ENCODE peak calls at places on chromosome 6, in six cellular contexts. Q is keratinocyte, X is mammary epithelial cell, F is SK-N-SH, A is fibroblast of lung, T is mesendoderm. N is an unnamed sample.

GRCh38 chr6:104404377-104404776 is 455.3 kb downstream of the HACE1 start:
- DNase-seq in Q (no peak), X (no peak), F (peak), A (no peak), T (peak), N (no peak)

GRCh38 chr6:22056398-22056797 is 240.4 kb downstream of the PRL start:
- DNase-seq in Q (no peak), X (peak), F (no peak), A (no peak), T (no peak), N (no peak)

GRCh38 chr6:68313911-68314310 is 321.2 kb upstream of the ADGRB3 start:
- DNase-seq in Q (no peak), X (no peak), F (no peak), A (peak), T (peak), N (no peak)

GRCh38 chr6:26457407-26457795 is 354 bp upstream of the BTN2A1 start:
- DNase-seq in Q (no peak), X (no peak), F (peak), A (no peak), T (peak), N (peak)

GRCh38 chr6:158143700-158144099 is 24.4 kb downstream of the SERAC1 start:
- DNase-seq in Q (no peak), X (peak), F (no peak), A (no peak), T (peak), N (no peak)

GRCh38 chr6:17446713-17447112 is 53.3 kb downstream of the CAP2 start:
- DNase-seq in Q (no peak), X (no peak), F (no peak), A (no peak), T (no peak), N (no peak)

GRCh38 chr6:15916581-15916980 is 212.3 kb upstream of the MYLIP start:
- DNase-seq in Q (no peak), X (no peak), F (no peak), A (no peak), T (no peak), N (no peak)

GRCh38 chr6:20708367-20709124 is 174.3 kb downstream of the CDKAL1 start:
- DNase-seq in Q (no peak), X (peak), F (no peak), A (peak), T (peak), N (no peak)

GRCh38 chr6:138253731-138254130 is 35.4 kb upstream of the PBOV1 start:
- DNase-seq in Q (no peak), X (no peak), F (no peak), A (no peak), T (no peak), N (no peak)

GRCh38 chr6:87972279-87972678 is 75.4 kb upstream of the SPACA1 start:
- DNase-seq in Q (no peak), X (no peak), F (no peak), A (no peak), T (no peak), N (no peak)

GRCh38 chr6:81777586-81778268 is 25.2 kb upstream of the TENT5A start:
- DNase-seq in Q (no peak), X (no peak), F (no peak), A (peak), T (no peak), N (no peak)

GRCh38 chr6:129680633-129681032 is 29.3 kb downstream of the ARHGAP18 start:
- DNase-seq in Q (no peak), X (no peak), F (no peak), A (no peak), T (no peak), N (no peak)

GRCh38 chr6:135096403-135097130 is 41.9 kb upstream of the HBS1L start:
- DNase-seq in Q (no peak), X (no peak), F (no peak), A (no peak), T (no peak), N (no peak)

DNA sequence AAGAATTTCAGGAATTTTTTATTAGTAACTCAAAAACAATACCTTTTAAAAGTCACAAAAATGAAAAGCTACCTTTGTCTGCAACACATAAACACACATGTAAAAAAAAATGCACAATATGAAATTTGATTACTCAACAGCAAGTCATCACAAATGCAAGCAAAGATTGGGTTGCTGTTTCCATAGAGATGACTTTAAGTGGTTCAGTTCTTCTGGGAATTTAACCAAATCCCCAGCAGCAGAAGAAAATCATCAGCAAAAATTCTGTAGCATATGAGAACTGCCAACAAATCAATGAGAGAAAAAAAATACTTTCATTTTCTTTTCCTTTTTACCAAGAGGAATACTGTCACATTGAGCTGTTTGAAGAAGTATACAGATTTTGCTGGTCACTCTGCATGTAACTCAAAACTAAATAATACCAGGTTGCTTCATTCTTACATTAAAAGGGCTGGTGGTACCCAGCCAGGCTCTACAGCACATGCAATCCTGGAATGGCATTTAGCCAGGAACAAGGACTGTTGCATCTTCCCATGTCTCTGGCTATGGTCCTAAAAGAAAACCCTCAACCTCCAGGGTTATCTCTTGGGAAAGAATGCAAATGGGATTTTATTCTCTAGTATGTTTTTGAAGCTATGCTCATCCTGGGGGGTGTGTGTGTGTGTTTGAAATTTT is 158.3 kb downstream of the OPRM1 start:
- DNase-seq in Q (no peak), X (peak), F (no peak), A (peak), T (no peak), N (no peak)
- H3K27ac ChIP-seq in Q (no peak), X (no peak), F (no peak), A (peak), T (no peak), N (no peak)

GRCh38 chr6:170312876-170313275 is 6.3 kb downstream of the FAM120B start:
- DNase-seq in Q (no peak), X (no peak), F (no peak), A (no peak), T (no peak), N (no peak)
- H3K9ac ChIP-seq in Q (no peak), X (no peak), F (no peak), A (no peak), T (no peak), N (no peak)

GRCh38 chr6:39882567-39882953 is 51.7 kb downstream of the MOCS1 start:
- DNase-seq in Q (no peak), X (no peak), F (no peak), A (peak), T (no peak), N (no peak)
- H3K27ac ChIP-seq in Q (no peak), X (no peak), F (no peak), A (peak), T (no peak), N (no peak)

GRCh38 chr6:10416516-10416862 is 1.6 kb upstream of the TFAP2A start:
- DNase-seq in Q (no peak), X (no peak), F (no peak), A (no peak), T (no peak), N (no peak)
- H3K9ac ChIP-seq in Q (peak), X (peak), F (no peak), A (no peak), T (peak), N (no peak)

DNA sequence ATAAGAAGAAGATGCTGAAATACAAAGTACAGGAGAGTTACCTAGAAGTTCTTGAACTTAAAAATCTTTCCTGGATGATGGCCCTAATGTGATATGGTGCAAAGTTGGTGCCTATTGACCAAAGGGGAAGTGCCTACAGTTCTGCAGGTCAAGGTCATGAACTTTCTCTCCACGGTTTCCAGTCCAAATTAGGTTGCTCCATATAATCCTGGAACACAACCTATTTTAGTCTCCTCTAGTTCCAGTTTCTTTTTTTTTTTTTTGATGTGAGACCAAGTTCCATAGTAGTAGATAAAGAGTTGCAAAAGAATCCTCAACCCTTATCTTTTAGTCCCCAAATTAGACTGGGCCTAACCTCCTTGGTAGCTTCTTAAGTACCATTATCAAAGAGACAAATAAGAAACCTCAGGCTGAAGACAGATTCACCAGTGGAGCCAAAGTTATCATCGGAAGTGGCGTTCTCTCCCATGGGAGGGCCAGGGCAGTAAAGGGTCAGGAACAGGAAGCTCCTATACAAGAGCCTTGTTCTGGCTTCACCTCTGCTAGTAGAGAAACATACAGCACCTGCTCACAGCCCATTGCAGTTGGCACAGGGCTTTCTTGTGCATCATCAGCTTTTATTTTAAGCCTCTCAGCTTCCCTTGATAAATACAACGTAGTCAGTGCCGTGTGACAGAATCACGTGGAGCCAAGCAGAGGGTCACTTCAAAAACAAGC is 132.2 kb upstream of the RREB1 start:
- DNase-seq in Q (no peak), X (no peak), F (no peak), A (no peak), T (no peak), N (no peak)
- H3K27ac ChIP-seq in Q (no peak), X (no peak), F (no peak), A (no peak), T (no peak), N (no peak)

GRCh38 chr6:102799051-102799450 is 1405.5 kb downstream of the GRIK2 start:
- DNase-seq in Q (no peak), X (no peak), F (no peak), A (no peak), T (no peak), N (no peak)

GRCh38 chr6:102793752-102794151 is 1400.2 kb downstream of the GRIK2 start:
- DNase-seq in Q (no peak), X (no peak), F (no peak), A (no peak), T (no peak), N (no peak)

DNA sequence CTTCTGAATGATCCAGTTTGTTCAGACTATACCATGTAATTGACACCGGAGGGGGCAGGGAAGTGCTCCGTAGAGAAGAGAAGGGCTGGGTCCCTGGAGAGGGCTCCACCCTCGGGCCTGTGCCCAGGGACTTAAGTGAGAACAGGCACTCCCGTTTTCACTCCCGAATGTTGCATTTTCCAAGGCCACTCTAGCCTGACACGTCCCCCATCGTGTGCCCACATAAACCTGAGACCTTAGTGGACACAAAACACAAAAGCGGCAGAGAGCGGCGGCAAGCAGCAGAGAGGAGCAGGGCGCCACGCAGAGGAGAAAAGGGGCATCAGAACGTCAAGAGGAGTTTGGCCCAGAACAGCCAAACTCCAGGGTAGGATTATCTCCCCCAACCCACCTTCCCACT is 1405.1 kb downstream of the GRIK2 start:
- DNase-seq in Q (no peak), X (no peak), F (no peak), A (no peak), T (peak), N (no peak)
- H3K9ac ChIP-seq in Q (no peak), X (no peak), F (no peak), A (no peak), T (peak), N (no peak)

GRCh38 chr6:150877928-150878327 is 12.4 kb downstream of the MTHFD1L start:
- DNase-seq in Q (no peak), X (no peak), F (no peak), A (no peak), T (no peak), N (peak)
- H3K27ac ChIP-seq in Q (no peak), X (no peak), F (no peak), A (no peak), T (no peak), N (no peak)

GRCh38 chr6:36928547-36928918 is 26.0 kb upstream of the PI16 start:
- DNase-seq in Q (no peak), X (no peak), F (no peak), A (no peak), T (no peak), N (no peak)

GRCh38 chr6:36926711-36927110 is 27.8 kb upstream of the PI16 start:
- DNase-seq in Q (no peak), X (no peak), F (no peak), A (no peak), T (no peak), N (no peak)

GRCh38 chr6:36927691-36928546 is 26.6 kb upstream of the PI16 start:
- DNase-seq in Q (no peak), X (no peak), F (no peak), A (peak), T (no peak), N (no peak)

GRCh38 chr6:36925809-36926208 is 28.7 kb upstream of the PI16 start:
- DNase-seq in Q (no peak), X (no peak), F (no peak), A (no peak), T (no peak), N (no peak)

GRCh38 chr6:36927114-36927513 is 27.4 kb upstream of the PI16 start:
- DNase-seq in Q (no peak), X (no peak), F (no peak), A (no peak), T (no peak), N (no peak)
- H3K9ac ChIP-seq in Q (no peak), X (no peak), F (no peak), A (no peak), T (no peak), N (no peak)

GRCh38 chr6:24147453-24148153 is 21.6 kb downstream of the NRSN1 start:
- DNase-seq in Q (no peak), X (no peak), F (no peak), A (no peak), T (no peak), N (no peak)
- H3K27ac ChIP-seq in Q (no peak), X (no peak), F (no peak), A (no peak), T (no peak), N (no peak)

GRCh38 chr6:38570750-38571149 is 69.0 kb downstream of the BTBD9 start:
- DNase-seq in Q (no peak), X (no peak), F (no peak), A (no peak), T (peak), N (no peak)

GRCh38 chr6:38571721-38572120 is 68.0 kb downstream of the BTBD9 start:
- DNase-seq in Q (no peak), X (no peak), F (no peak), A (no peak), T (no peak), N (no peak)

GRCh38 chr6:38573800-38574395 is 65.8 kb downstream of the BTBD9 start:
- DNase-seq in Q (no peak), X (no peak), F (no peak), A (peak), T (peak), N (no peak)

GRCh38 chr6:38567436-38567835 is 72.3 kb downstream of the BTBD9 start:
- DNase-seq in Q (no peak), X (peak), F (peak), A (peak), T (no peak), N (peak)

GRCh38 chr6:38572186-38572813 is 67.4 kb downstream of the BTBD9 start:
- DNase-seq in Q (no peak), X (no peak), F (no peak), A (no peak), T (no peak), N (no peak)
- H3K9ac ChIP-seq in Q (no peak), X (no peak), F (no peak), A (no peak), T (no peak), N (no peak)

N was measured in colonic mucosa.